ENCODE peak calls at places on chromosomes 7 and 10, in four cellular contexts. N is heart left ventricle, P is bronchial epithelial cell, B is adrenal gland. Q is an unnamed sample. For H3K36me3, the result is how much of the 10 kb centered on the place peaks cover.

GRCh38 chr7:2823124-2823523 is 21.0 kb downstream of the GNA12 start:
- DNase-seq in N (peak), P (no peak), B (no peak), Q (no peak)

GRCh38 chr7:105673367-105674188 is 92.3 kb upstream of the EFCAB10 start:
- DNase-seq in N (peak), P (peak), B (peak), Q (peak)

GRCh38 chr10:3239066-3239919 is 66.7 kb upstream of the PITRM1 start:
- DNase-seq in N (peak), P (peak), B (peak), Q (peak)

GRCh38 chr10:100522945-100523344 is 3.3 kb upstream of the SEC31B start:
- DNase-seq in N (no peak), P (peak), B (no peak), Q (no peak)

GRCh38 chr10:89651916-89652573 is 7.0 kb upstream of the PANK1 start:
- DNase-seq in N (no peak), P (no peak), B (no peak), Q (no peak)

GRCh38 chr7:120760050-120760449 is 97.9 kb downstream of the TSPAN12 start:
- DNase-seq in N (no peak), P (no peak), B (no peak), Q (no peak)

GRCh38 chr10:100909506-100910260 is 3.1 kb upstream of the SLF2 start:
- DNase-seq in N (no peak), P (no peak), B (no peak), Q (no peak)

GRCh38 chr10:116912162-116912561 is 62.9 kb downstream of the ENO4 start:
- DNase-seq in N (no peak), P (no peak), B (no peak), Q (no peak)

GRCh38 chr7:87060288-87060537 is 759 bp upstream of the ELAPOR2 start:
- DNase-seq in N (no peak), P (no peak), B (no peak), Q (no peak)

GRCh38 chr7:3482147-3482921 is 181.3 kb downstream of the SDK1 start:
- DNase-seq in N (no peak), P (peak), B (no peak), Q (no peak)

GRCh38 chr7:82755705-82756551 is 312.4 kb upstream of the CACNA2D1 start:
- DNase-seq in N (no peak), P (peak), B (no peak), Q (no peak)

GRCh38 chr7:156470399-156471320 is 169.9 kb upstream of the RNF32 start:
- DNase-seq in N (no peak), P (no peak), B (no peak), Q (no peak)

GRCh38 chr10:314871-315270 is 179.6 kb downstream of the ZMYND11 start:
- DNase-seq in N (no peak), P (no peak), B (no peak), Q (no peak)

GRCh38 chr10:48383393-48383792 is 76.9 kb downstream of the MAPK8 start:
- DNase-seq in N (no peak), P (no peak), B (no peak), Q (no peak)

GRCh38 chr7:23206511-23206867 is 24.6 kb downstream of the NUP42 start:
- DNase-seq in N (no peak), P (no peak), B (no peak), Q (no peak)

GRCh38 chr7:88015309-88015708 is 81.3 kb downstream of the ADAM22 start:
- DNase-seq in N (no peak), P (no peak), B (no peak), Q (no peak)

GRCh38 chr10:124949543-124949942 is 7.6 kb downstream of the ZRANB1 start:
- DNase-seq in N (no peak), P (no peak), B (no peak), Q (no peak)

GRCh38 chr7:25407932-25408480 is 179.7 kb upstream of the NPVF start:
- DNase-seq in N (no peak), P (no peak), B (peak), Q (no peak)

DNA sequence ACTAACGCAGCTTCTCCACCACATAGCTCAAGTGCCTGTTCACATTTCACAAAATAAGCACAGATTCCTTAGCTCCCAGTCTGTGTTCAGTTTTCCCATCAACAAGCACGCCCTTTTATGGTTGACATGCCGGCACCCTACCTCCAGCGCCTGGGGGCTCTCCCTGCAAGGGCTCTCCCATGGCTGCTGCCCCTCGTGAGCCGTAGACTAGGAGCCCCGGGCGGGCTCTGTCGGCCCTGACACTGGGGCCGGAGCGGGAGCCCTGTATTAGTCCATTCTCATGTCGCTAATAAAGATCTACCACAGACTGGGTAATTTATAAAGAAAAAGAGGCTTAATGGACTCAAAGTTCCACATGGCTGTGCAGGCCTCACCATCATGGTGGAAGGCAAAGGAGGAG is 34.0 kb upstream of the PRKAR1B start:
- DNase-seq in N (no peak), P (no peak), B (no peak), Q (peak)
- H3K36me3 ChIP-seq in N (half or more), P (under half), B (under half), Q (half or more)

GRCh38 chr7:150903627-150904026 is 51.3 kb downstream of the AOC1 start:
- DNase-seq in N (peak), P (peak), B (peak), Q (peak)
- TF ChIP-seq CTCF in N (peak), P (no peak), B (no peak), Q (no peak)

GRCh38 chr7:98899816-98900215 is 21.5 kb downstream of the TRRAP start:
- DNase-seq in N (no peak), P (no peak), B (no peak), Q (no peak)

GRCh38 chr7:98903246-98903645 is 24.9 kb downstream of the TRRAP start:
- DNase-seq in N (no peak), P (no peak), B (no peak), Q (no peak)

GRCh38 chr7:98902523-98902922 is 24.2 kb downstream of the TRRAP start:
- DNase-seq in N (no peak), P (no peak), B (no peak), Q (no peak)

DNA sequence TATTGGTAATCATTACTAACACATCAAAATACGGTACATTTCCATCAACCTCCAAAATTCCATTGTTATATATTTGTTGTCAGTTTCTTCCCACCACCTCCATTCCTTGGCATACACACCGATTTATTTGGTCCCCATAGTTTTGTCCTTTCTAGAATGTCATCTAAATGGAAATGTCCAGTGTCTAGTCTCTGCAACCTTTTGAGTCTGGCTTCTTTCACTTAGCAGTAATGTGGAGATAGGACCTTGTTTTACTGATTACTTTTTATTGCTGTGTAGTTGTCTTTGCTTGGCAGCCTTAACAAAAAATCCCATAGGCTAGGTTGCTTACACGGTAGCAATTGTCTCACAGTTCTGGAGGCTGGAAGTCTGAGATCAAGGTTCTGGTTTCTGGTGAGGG is 22.5 kb downstream of the TRRAP start:
- DNase-seq in N (no peak), P (no peak), B (no peak), Q (no peak)
- H3K36me3 ChIP-seq in N (half or more), P (under half), B (under half), Q (half or more)

GRCh38 chr7:144786522-144786921 is 49.3 kb downstream of the TPK1 start:
- DNase-seq in N (no peak), P (no peak), B (no peak), Q (no peak)
- TF ChIP-seq CTCF in N (no peak), P (peak), B (no peak), Q (peak)

GRCh38 chr10:6231730-6232129 is 29.0 kb downstream of the PFKFB3 start:
- DNase-seq in N (no peak), P (no peak), B (no peak), Q (peak)

GRCh38 chr10:6229746-6230145 is 27.0 kb downstream of the PFKFB3 start:
- DNase-seq in N (no peak), P (no peak), B (no peak), Q (peak)

GRCh38 chr10:6229290-6229689 is 26.6 kb downstream of the PFKFB3 start:
- DNase-seq in N (no peak), P (no peak), B (no peak), Q (peak)

GRCh38 chr10:6231146-6231545 is 28.4 kb downstream of the PFKFB3 start:
- DNase-seq in N (no peak), P (no peak), B (no peak), Q (peak)

GRCh38 chr10:6230335-6230734 is 27.6 kb downstream of the PFKFB3 start:
- DNase-seq in N (no peak), P (no peak), B (no peak), Q (peak)
- H3K36me3 ChIP-seq in N (half or more), P (half or more), B (under half), Q (half or more)

GRCh38 chr10:28738200-28738599 is 60.9 kb downstream of the BAMBI start:
- DNase-seq in N (no peak), P (no peak), B (no peak), Q (no peak)
- TF ChIP-seq CTCF in N (no peak), P (no peak), B (no peak), Q (peak)

GRCh38 chr10:93672890-93673289 is 29.5 kb downstream of the FRA10AC1 start:
- DNase-seq in N (no peak), P (no peak), B (no peak), Q (no peak)
- H3K36me3 ChIP-seq in N (half or more), P (under half), B (under half), Q (half or more)

GRCh38 chr10:79267449-79267848 is 79.8 kb upstream of the PPIF start:
- DNase-seq in N (no peak), P (no peak), B (no peak), Q (no peak)
- TF ChIP-seq CTCF in N (no peak), P (peak), B (no peak), Q (peak)

DNA sequence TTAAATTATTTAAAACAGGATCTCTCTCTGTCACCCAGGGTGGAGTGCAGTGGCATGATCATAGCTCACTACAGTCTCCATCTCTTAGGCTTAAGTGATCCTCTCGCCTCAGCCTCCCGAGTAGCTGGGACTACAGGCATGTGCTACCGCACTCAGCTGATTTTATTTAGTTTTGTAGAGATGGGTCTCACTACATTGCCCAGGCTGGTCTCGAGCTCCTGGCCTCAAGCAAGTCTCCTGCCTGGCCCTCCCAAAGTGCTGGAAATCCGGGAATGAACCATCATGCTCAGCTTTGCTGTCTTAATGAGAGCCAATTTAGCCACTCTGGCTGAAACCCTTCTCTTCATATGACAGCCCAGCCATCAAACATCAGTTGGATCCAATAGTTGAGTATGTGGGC is 53.3 kb upstream of the NRP1 start:
- DNase-seq in N (no peak), P (no peak), B (no peak), Q (no peak)
- H3K36me3 ChIP-seq in N (under half), P (under half), B (under half), Q (under half)

Q was measured in lower lobe of right lung.